ENCODE peak calls at places on chromosomes 5 and 9, in four cellular contexts. R is A549, B is K562, D is HepG2. Z is an unnamed sample.

GRCh38 chr9:121252104-121252851 is 15.7 kb upstream of the GSN start:
- DNase-seq in R (no peak), B (no peak), D (no peak), Z (no peak)

GRCh38 chr9:108783318-108784127 is 72.3 kb downstream of the ACTL7B start:
- DNase-seq in R (no peak), B (no peak), D (no peak), Z (no peak)

GRCh38 chr5:179533907-179534306 is 16.4 kb upstream of the RUFY1 start:
- DNase-seq in R (no peak), B (no peak), D (no peak), Z (no peak)

GRCh38 chr5:73119492-73120157 is 750 bp upstream of the TMEM171 start:
- DNase-seq in R (no peak), B (no peak), D (no peak), Z (peak; percentile 52)

GRCh38 chr9:4299006-4299795 is 667 bp downstream of the GLIS3 start:
- DNase-seq in R (peak; percentile 35), B (no peak), D (no peak), Z (peak; percentile 50)

GRCh38 chr9:107733530-107733907 is 243.9 kb upstream of the KLF4 start:
- DNase-seq in R (no peak), B (no peak), D (no peak), Z (no peak)

GRCh38 chr5:669842-670395 is 23.2 kb downstream of the TPPP start:
- DNase-seq in R (no peak), B (no peak), D (no peak), Z (no peak)

GRCh38 chr9:16207161-16207560 is 654.3 kb downstream of the CCDC171 start:
- DNase-seq in R (no peak), B (no peak), D (no peak), Z (no peak)

GRCh38 chr9:102855646-102856045 is 139.5 kb upstream of the CYLC2 start:
- DNase-seq in R (no peak), B (no peak), D (no peak), Z (no peak)

GRCh38 chr5:132996307-132996706 is 30.0 kb downstream of the ZCCHC10 start:
- DNase-seq in R (no peak), B (no peak), D (no peak), Z (no peak)

GRCh38 chr5:16579142-16579541 is 37.7 kb downstream of the RETREG1 start:
- DNase-seq in R (no peak), B (no peak), D (no peak), Z (no peak)

GRCh38 chr9:110192531-110193326 is 15.2 kb downstream of the C9orf152 start:
- DNase-seq in R (no peak), B (no peak), D (no peak), Z (no peak)
- TF ChIP-seq NR3C1 in R (no peak), B (no peak), D (no peak), Z (no peak)

GRCh38 chr9:92970467-92970923 is 23.2 kb downstream of the FGD3 start:
- DNase-seq in R (no peak), B (no peak), D (no peak), Z (peak; percentile 43)
- TF ChIP-seq NR3C1 in R (no peak), B (no peak), D (no peak), Z (no peak)

GRCh38 chr9:137451976-137452760 is 7.0 kb downstream of the NSMF start:
- DNase-seq in R (no peak), B (no peak), D (no peak), Z (peak; percentile 8)
- TF ChIP-seq NR3C1 in R (no peak), B (no peak), D (no peak), Z (no peak)

DNA sequence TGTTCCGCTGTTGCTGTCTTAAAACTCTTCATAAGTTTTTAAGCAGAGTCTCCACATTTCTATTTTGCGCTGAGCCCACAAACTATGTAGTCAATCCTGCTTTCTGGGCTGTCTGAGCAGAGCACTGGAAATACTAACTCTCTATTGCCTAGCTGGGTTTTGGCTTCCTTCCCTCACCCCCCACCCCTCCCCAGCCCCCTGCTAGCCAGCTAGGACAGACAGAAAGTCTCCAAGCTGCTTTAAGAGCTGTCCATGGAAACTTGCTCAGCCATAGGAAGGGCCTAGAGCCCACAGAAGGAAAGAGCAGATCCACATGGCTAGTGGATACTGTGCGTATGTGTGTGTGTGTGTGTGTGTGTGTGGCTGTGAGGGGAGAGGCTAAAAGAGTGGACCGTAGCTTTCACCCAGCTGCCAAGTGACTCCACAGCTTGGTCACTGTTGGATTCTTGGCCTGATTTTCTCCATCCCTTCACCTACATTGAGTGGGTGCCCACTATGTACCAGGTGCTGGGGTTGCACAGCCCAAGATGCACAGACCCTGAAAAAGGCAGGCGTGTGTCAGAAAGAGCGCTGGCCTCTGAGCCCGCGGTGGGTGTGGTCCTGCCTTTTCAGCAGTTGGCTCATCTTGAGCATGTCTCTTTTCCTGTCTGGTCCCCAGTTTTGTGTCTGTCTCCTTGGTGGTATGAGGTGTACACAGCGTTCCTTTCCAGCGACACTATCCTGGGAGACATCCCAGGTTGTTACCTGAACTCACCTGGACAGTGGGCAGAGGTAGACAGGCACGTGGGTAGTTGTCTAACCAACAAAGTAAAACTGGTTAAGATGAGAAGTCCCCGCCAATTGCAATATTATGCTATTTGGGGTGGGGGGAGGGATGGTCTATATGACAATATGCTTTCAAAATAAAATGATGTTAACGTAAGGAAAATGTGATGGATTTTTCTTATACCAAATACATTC is 5.4 kb upstream of the NKX2-5 start:
- DNase-seq in R (no peak), B (no peak), D (no peak), Z (no peak)
- TF ChIP-seq NR3C1 in R (no peak), B (no peak), D (no peak), Z (no peak)

DNA sequence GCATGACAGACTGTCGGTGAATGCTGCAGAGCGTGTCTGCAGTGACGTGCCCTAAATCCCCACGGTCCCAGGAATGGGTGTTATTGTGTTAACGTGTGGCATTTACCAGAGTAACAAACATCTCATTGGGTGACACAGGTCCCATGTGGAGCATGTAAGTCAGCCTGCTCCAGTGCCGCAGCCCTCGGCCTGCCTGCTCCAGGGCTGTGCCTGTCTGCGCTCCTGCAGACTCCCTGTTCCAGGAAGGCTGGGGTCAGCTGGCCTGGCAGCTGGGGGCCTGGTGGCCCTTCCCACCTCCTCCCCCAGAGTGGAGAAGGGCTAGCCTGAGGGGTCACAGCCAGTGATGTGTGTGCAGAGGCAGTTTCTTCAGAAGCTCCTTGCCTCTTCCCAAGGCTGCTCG is 34.4 kb upstream of the TBC1D2 start:
- DNase-seq in R (no peak), B (no peak), D (no peak), Z (no peak)
- TF ChIP-seq NR3C1 in R (no peak), B (no peak), D (no peak), Z (no peak)

GRCh38 chr5:93019896-93020295 is 561.1 kb downstream of the NR2F1-AS1 start:
- DNase-seq in R (no peak), B (no peak), D (no peak), Z (no peak)

GRCh38 chr5:93017854-93018253 is 563.2 kb downstream of the NR2F1-AS1 start:
- DNase-seq in R (no peak), B (no peak), D (no peak), Z (no peak)

GRCh38 chr5:93022211-93022610 is 558.8 kb downstream of the NR2F1-AS1 start:
- DNase-seq in R (no peak), B (no peak), D (no peak), Z (no peak)

GRCh38 chr5:93022770-93023169 is 558.2 kb downstream of the NR2F1-AS1 start:
- DNase-seq in R (no peak), B (no peak), D (no peak), Z (no peak)

DNA sequence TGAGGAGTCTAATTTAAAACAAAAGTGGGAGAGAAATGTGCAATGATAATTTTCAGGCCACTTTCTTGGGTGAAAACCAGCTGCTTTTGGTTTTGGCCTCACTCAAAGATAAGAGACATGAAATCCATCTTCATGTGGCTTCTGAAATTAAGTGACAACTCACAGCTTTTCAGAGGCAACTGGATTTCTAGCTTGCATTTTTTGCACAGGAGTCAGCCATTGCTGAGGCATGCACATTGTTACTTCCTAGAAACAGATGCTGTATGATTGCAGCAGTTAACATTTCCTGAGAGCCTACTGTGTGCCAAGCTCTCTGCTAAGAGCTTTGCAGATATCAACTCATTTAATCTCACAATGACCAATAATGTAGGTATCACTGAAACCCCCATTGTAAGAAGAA is 562.6 kb downstream of the NR2F1-AS1 start:
- DNase-seq in R (no peak), B (no peak), D (no peak), Z (no peak)
- TF ChIP-seq NR3C1 in R (no peak), B (no peak), D (no peak), Z (no peak)

Z was measured in WTC11.